ENCODE peak calls at places on chromosome 7, in four cellular contexts. M is stomach; P is CD8-positive, alpha-beta T cell; X is MM.1S. A is an unnamed sample.

GRCh38 chr7:26472971-26473370 is 181.3 kb downstream of the SNX10 start:
- DNase-seq in M (no peak), P (no peak), X (no peak), A (no peak)

GRCh38 chr7:148687555-148687954 is 11.1 kb upstream of the CUL1 start:
- DNase-seq in M (no peak), P (no peak), X (no peak), A (no peak)

GRCh38 chr7:71735961-71736556 is 604.1 kb downstream of the GALNT17 start:
- DNase-seq in M (peak), P (peak), X (peak), A (peak)

GRCh38 chr7:98266840-98267239 is 14.6 kb upstream of the BRI3 start:
- DNase-seq in M (no peak), P (no peak), X (no peak), A (no peak)

GRCh38 chr7:142301923-142302550 is 44.2 kb upstream of the PRSS58 start:
- DNase-seq in M (no peak), P (no peak), X (peak), A (no peak)

GRCh38 chr7:44646921-44647636 is 40.7 kb downstream of the OGDH start:
- DNase-seq in M (no peak), P (no peak), X (no peak), A (no peak)

GRCh38 chr7:51314726-51315125 is 1.9 kb downstream of the COBL start:
- DNase-seq in M (peak), P (no peak), X (no peak), A (no peak)

GRCh38 chr7:139714163-139714901 is 63.5 kb downstream of the HIPK2 start:
- DNase-seq in M (peak), P (no peak), X (no peak), A (no peak)

GRCh38 chr7:155509025-155509724 is 37.2 kb downstream of the CNPY1 start:
- DNase-seq in M (no peak), P (no peak), X (no peak), A (no peak)

GRCh38 chr7:75963383-75963995 is 30.9 kb downstream of the TMEM120A start:
- DNase-seq in M (no peak), P (no peak), X (no peak), A (no peak)

GRCh38 chr7:154804449-154804848 is 198.5 kb downstream of the PAXIP1 start:
- DNase-seq in M (no peak), P (no peak), X (no peak), A (no peak)

GRCh38 chr7:26422761-26423160 is 131.1 kb downstream of the SNX10 start:
- DNase-seq in M (no peak), P (no peak), X (no peak), A (no peak)

GRCh38 chr7:134022512-134022911 is 104.6 kb upstream of the LRGUK start:
- DNase-seq in M (peak), P (no peak), X (no peak), A (no peak)

GRCh38 chr7:116340201-116340847 is 130.0 kb downstream of the TES start:
- DNase-seq in M (no peak), P (no peak), X (no peak), A (no peak)

GRCh38 chr7:109256762-109257560 is 687.3 kb downstream of the DNAJB9 start:
- DNase-seq in M (no peak), P (no peak), X (peak), A (no peak)

GRCh38 chr7:86937499-86937898 is 122.0 kb downstream of the ELAPOR2 start:
- DNase-seq in M (no peak), P (no peak), X (no peak), A (no peak)

GRCh38 chr7:31046723-31047122 is 5.4 kb upstream of the ADCYAP1R1 start:
- DNase-seq in M (no peak), P (no peak), X (no peak), A (no peak)
- H3K27ac ChIP-seq in M (no peak), P (no peak), X (no peak), A (no peak)

GRCh38 chr7:106643189-106643588 is 17.8 kb downstream of the CCDC71L start:
- DNase-seq in M (no peak), P (no peak), X (no peak), A (no peak)
- H3K27ac ChIP-seq in M (no peak), P (no peak), X (no peak), A (no peak)

DNA sequence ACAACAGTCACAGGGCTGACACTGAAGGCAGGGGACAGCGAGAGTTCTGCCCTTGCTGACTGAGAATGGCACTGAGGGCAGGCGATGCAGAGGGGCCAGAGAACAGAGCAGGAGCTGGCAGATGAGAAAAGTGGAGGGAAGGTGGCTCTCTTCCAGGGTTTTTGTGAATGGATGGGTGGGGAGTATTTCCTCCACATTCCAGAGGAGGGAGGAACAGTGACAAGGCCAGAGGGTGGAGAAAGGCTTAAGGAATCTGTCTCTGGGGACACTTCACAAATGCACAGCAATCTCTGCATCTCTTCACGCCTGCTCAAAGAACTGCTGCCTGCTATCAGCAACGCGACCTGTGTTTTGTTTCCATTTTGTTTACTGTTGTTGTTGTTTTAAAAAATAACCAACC is 129.5 kb downstream of the GLI3 start:
- DNase-seq in M (no peak), P (no peak), X (no peak), A (peak)
- H3K27ac ChIP-seq in M (no peak), P (no peak), X (no peak), A (peak)

GRCh38 chr7:132745510-132745909 is 169.2 kb upstream of the PLXNA4 start:
- DNase-seq in M (no peak), P (no peak), X (no peak), A (no peak)
- H3K27ac ChIP-seq in M (no peak), P (no peak), X (no peak), A (no peak)

A was measured in thyroid gland.